ENCODE peak calls at places on chromosomes 6 and 20, in five cellular contexts. J is ACHN; S is stimulated activated CD4-positive, alpha-beta T cell treated with anti-CD3 and anti-CD28 coated beads, TNF-alpha, amount 100 ng/mL, for 48 hours; B is Caco-2; G is KBM-7. N is an unnamed sample.

GRCh38 chr6:50653253-50653652 is 60.1 kb upstream of the TFAP2D start:
- DNase-seq in J (no peak), S (no peak), B (no peak), G (no peak), N (no peak)

GRCh38 chr6:130134594-130134993 is 88.2 kb downstream of the SAMD3 start:
- DNase-seq in J (no peak), S (no peak), B (no peak), G (no peak), N (no peak)

GRCh38 chr6:90860822-90861601 is 274.1 kb upstream of the MAP3K7 start:
- DNase-seq in J (peak), S (no peak), B (no peak), G (peak), N (no peak)

GRCh38 chr6:35154262-35154661 is 13.1 kb upstream of the TCP11 start:
- DNase-seq in J (no peak), S (no peak), B (no peak), G (no peak), N (no peak)

GRCh38 chr20:3248167-3248992 is 9.4 kb upstream of the SLC4A11 start:
- DNase-seq in J (peak), S (no peak), B (no peak), G (peak), N (no peak)

GRCh38 chr6:100376103-100376502 is 88.6 kb downstream of the SIM1 start:
- DNase-seq in J (no peak), S (no peak), B (no peak), G (peak), N (no peak)

GRCh38 chr20:64258071-64258823 is 2.7 kb downstream of the PCMTD2 start:
- DNase-seq in J (no peak), S (no peak), B (no peak), G (no peak), N (no peak)

GRCh38 chr20:31835977-31836852 is 9.2 kb downstream of the FOXS1 start:
- DNase-seq in J (peak), S (no peak), B (peak), G (peak), N (peak)

GRCh38 chr20:9087531-9088217 is 18.8 kb downstream of the PLCB4 start:
- DNase-seq in J (no peak), S (no peak), B (no peak), G (no peak), N (no peak)

GRCh38 chr6:75376347-75377024 is 91.9 kb upstream of the TMEM30A start:
- DNase-seq in J (peak), S (no peak), B (no peak), G (no peak), N (no peak)

GRCh38 chr6:168188310-168188973 is 109.4 kb upstream of the FRMD1 start:
- DNase-seq in J (no peak), S (no peak), B (peak), G (no peak), N (no peak)